ENCODE peak calls at places on chromosomes 12 and 14, in four cellular contexts. B, S, N and M are unnamed samples.

GRCh38 chr14:69554500-69554899 is 20.2 kb downstream of the CCDC177 start:
- DNase-seq in N (no peak), S (no peak), B (no peak), M (no peak)

GRCh38 chr12:62211510-62211909 is 48.7 kb upstream of the USP15 start:
- DNase-seq in B (no peak), N (no peak), S (no peak), M (no peak)

GRCh38 chr12:130838951-130839769 is at the start of gene STX2:
- DNase-seq in S (peak), N (peak), B (peak), M (peak)

GRCh38 chr14:20446889-20447288 is 7.7 kb downstream of the OSGEP start:
- DNase-seq in N (no peak), S (no peak), B (no peak), M (no peak)

GRCh38 chr14:26427059-26427458 is 170.8 kb downstream of the NOVA1 start:
- DNase-seq in B (no peak), N (no peak), S (no peak), M (peak)

GRCh38 chr12:31491819-31492598 is 98.9 kb downstream of the DENND5B start:
- DNase-seq in S (peak), B (no peak), N (peak), M (peak)

GRCh38 chr12:104094284-104094683 is 30.0 kb downstream of the HCFC2 start:
- DNase-seq in B (no peak), S (no peak), N (no peak), M (no peak)

GRCh38 chr14:64885555-64885954 is 5.8 kb upstream of the SPTB start:
- DNase-seq in S (no peak), N (no peak), B (no peak), M (no peak)

GRCh38 chr12:74945771-74946198 is 263.9 kb downstream of the KCNC2 start:
- DNase-seq in B (no peak), N (no peak), S (no peak), M (no peak)

GRCh38 chr12:30794591-30795409 is 40.0 kb upstream of the CAPRIN2 start:
- DNase-seq in B (no peak), N (no peak), S (peak), M (peak)

GRCh38 chr14:97120204-97121120 is 323.3 kb downstream of the VRK1 start:
- DNase-seq in N (no peak), B (no peak), S (peak), M (peak)

GRCh38 chr12:643478-644292 is 19.6 kb downstream of the NINJ2 start:
- DNase-seq in S (no peak), B (no peak), N (no peak), M (no peak)

GRCh38 chr14:85531141-85531593 is 1.2 kb downstream of the FLRT2 start:
- DNase-seq in S (no peak), B (peak), N (peak), M (peak)

GRCh38 chr12:112456029-112456428 is 37.3 kb downstream of the PTPN11 start:
- DNase-seq in B (no peak), S (no peak), N (no peak), M (no peak)

GRCh38 chr12:120368789-120369475 is at the start of gene MSI1:
- DNase-seq in S (no peak), B (peak), N (peak), M (no peak)

GRCh38 chr12:6964605-6965025 is 5.8 kb downstream of the PHB2 start:
- DNase-seq in S (no peak), N (no peak), B (no peak), M (no peak)

GRCh38 chr12:112185093-112185923 is 59.9 kb downstream of the TRAFD1 start:
- DNase-seq in S (no peak), B (no peak), N (no peak), M (no peak)

GRCh38 chr12:119869720-119870119 is 7.4 kb downstream of the CIT start:
- DNase-seq in B (no peak), S (peak), N (no peak), M (peak)

GRCh38 chr12:13436182-13436581 is 239.7 kb downstream of the EMP1 start:
- DNase-seq in B (no peak), S (no peak), N (peak), M (peak)

GRCh38 chr12:106195638-106196037 is 52.2 kb downstream of the CKAP4 start:
- DNase-seq in B (no peak), S (peak), N (no peak), M (no peak)

GRCh38 chr14:49857427-49858003 is 4.9 kb upstream of the NEMF start:
- DNase-seq in B (no peak), S (no peak), N (no peak), M (no peak)

GRCh38 chr14:34875031-34875922 is at the start of gene BAZ1A:
- DNase-seq in B (peak), N (peak), S (peak), M (peak)

GRCh38 chr14:95679148-95679547 is 7.1 kb upstream of the TCL1B start:
- DNase-seq in B (no peak), N (peak), S (no peak), M (no peak)

GRCh38 chr12:132004946-132005345 is 55.2 kb downstream of the EP400 start:
- DNase-seq in B (no peak), S (no peak), N (no peak), M (no peak)